ENCODE peak calls at places on chromosomes 1 and 21, in nine cellular contexts. One of them, this sample, is unnamed.

GRCh38 chr1:13830616-13831280 is 130.8 kb downstream of the PRDM2 start:
- DNase-seq in NCI-H1436: no peak
- DNase-seq in GM12864: no peak
- DNase-seq in IMR-90: peak; percentile 7
- DNase-seq in hepatocyte: no peak
- DNase-seq in uterus: no peak
- DNase-seq in AG09319: no peak
- DNase-seq in HEK293T: no peak
- DNase-seq in GOT3: no peak
- DNase-seq in this sample: no peak

GRCh38 chr1:200302192-200302892 is 107.5 kb downstream of the ZNF281 start:
- DNase-seq in NCI-H1436: peak; percentile 26
- DNase-seq in GM12864: no peak
- DNase-seq in IMR-90: peak; percentile 47
- DNase-seq in hepatocyte: peak; percentile 53
- DNase-seq in uterus: no peak
- DNase-seq in AG09319: no peak
- DNase-seq in HEK293T: peak; percentile 40
- DNase-seq in GOT3: no peak
- DNase-seq in this sample: peak; percentile 34

GRCh38 chr1:58576727-58577675 is at the start of gene TACSTD2:
- DNase-seq in NCI-H1436: no peak
- DNase-seq in GM12864: no peak
- DNase-seq in IMR-90: no peak
- DNase-seq in hepatocyte: peak; percentile 84
- DNase-seq in uterus: no peak
- DNase-seq in AG09319: no peak
- DNase-seq in HEK293T: no peak
- DNase-seq in GOT3: no peak
- DNase-seq in this sample: peak; percentile 99

GRCh38 chr1:21289700-21290545 is at the start of gene ECE1:
- DNase-seq in NCI-H1436: peak; percentile 38
- DNase-seq in GM12864: no peak
- DNase-seq in IMR-90: no peak
- DNase-seq in hepatocyte: peak; percentile 65
- DNase-seq in uterus: peak; percentile 53
- DNase-seq in AG09319: no peak
- DNase-seq in HEK293T: peak; percentile 63
- DNase-seq in GOT3: no peak
- DNase-seq in this sample: no peak

GRCh38 chr1:228338521-228339051 is 68.0 kb downstream of the TRIM11 start:
- DNase-seq in NCI-H1436: no peak
- DNase-seq in GM12864: no peak
- DNase-seq in IMR-90: no peak
- DNase-seq in hepatocyte: no peak
- DNase-seq in uterus: no peak
- DNase-seq in AG09319: no peak
- DNase-seq in HEK293T: no peak
- DNase-seq in GOT3: no peak
- DNase-seq in this sample: no peak

GRCh38 chr1:116819081-116819480 is 64.9 kb downstream of the CD2 start:
- DNase-seq in NCI-H1436: no peak
- DNase-seq in GM12864: no peak
- DNase-seq in IMR-90: no peak
- DNase-seq in hepatocyte: no peak
- DNase-seq in uterus: no peak
- DNase-seq in AG09319: no peak
- DNase-seq in HEK293T: no peak
- DNase-seq in GOT3: no peak
- DNase-seq in this sample: peak; percentile 24

GRCh38 chr1:62732327-62732726 is 44.1 kb upstream of the DOCK7 start:
- DNase-seq in NCI-H1436: no peak
- DNase-seq in GM12864: no peak
- DNase-seq in IMR-90: no peak
- DNase-seq in hepatocyte: peak; percentile 52
- DNase-seq in uterus: no peak
- DNase-seq in AG09319: no peak
- DNase-seq in HEK293T: no peak
- DNase-seq in GOT3: no peak
- DNase-seq in this sample: no peak

GRCh38 chr21:33033961-33034413 is 8.3 kb downstream of the OLIG2 start:
- DNase-seq in NCI-H1436: no peak
- DNase-seq in GM12864: peak; percentile 8
- DNase-seq in IMR-90: no peak
- DNase-seq in hepatocyte: no peak
- DNase-seq in uterus: no peak
- DNase-seq in AG09319: no peak
- DNase-seq in HEK293T: no peak
- DNase-seq in GOT3: no peak
- DNase-seq in this sample: no peak

GRCh38 chr21:39472211-39472610 is 20.4 kb downstream of the SH3BGR start:
- DNase-seq in NCI-H1436: no peak
- DNase-seq in GM12864: no peak
- DNase-seq in IMR-90: no peak
- DNase-seq in hepatocyte: no peak
- DNase-seq in uterus: no peak
- DNase-seq in AG09319: no peak
- DNase-seq in HEK293T: no peak
- DNase-seq in GOT3: no peak
- DNase-seq in this sample: no peak

GRCh38 chr1:7641587-7642417 is 129.3 kb upstream of the VAMP3 start:
- DNase-seq in NCI-H1436: no peak
- DNase-seq in GM12864: no peak
- DNase-seq in IMR-90: no peak
- DNase-seq in hepatocyte: no peak
- DNase-seq in uterus: no peak
- DNase-seq in AG09319: no peak
- DNase-seq in HEK293T: no peak
- DNase-seq in GOT3: no peak
- DNase-seq in this sample: no peak

GRCh38 chr1:206708882-206709281 is 24.2 kb downstream of the MAPKAPK2 start:
- DNase-seq in NCI-H1436: no peak
- DNase-seq in GM12864: no peak
- DNase-seq in IMR-90: no peak
- DNase-seq in hepatocyte: no peak
- DNase-seq in uterus: no peak
- DNase-seq in AG09319: no peak
- DNase-seq in HEK293T: no peak
- DNase-seq in GOT3: no peak
- DNase-seq in this sample: no peak

GRCh38 chr21:16071082-16071481 is 341.3 kb downstream of the USP25 start:
- DNase-seq in NCI-H1436: no peak
- DNase-seq in GM12864: no peak
- DNase-seq in IMR-90: no peak
- DNase-seq in hepatocyte: no peak
- DNase-seq in uterus: peak; percentile 47
- DNase-seq in AG09319: no peak
- DNase-seq in HEK293T: no peak
- DNase-seq in GOT3: no peak
- DNase-seq in this sample: no peak

GRCh38 chr1:24051206-24051945 is 60.6 kb downstream of the MYOM3 start:
- DNase-seq in NCI-H1436: peak; percentile 62
- DNase-seq in GM12864: no peak
- DNase-seq in IMR-90: no peak
- DNase-seq in hepatocyte: no peak
- DNase-seq in uterus: no peak
- DNase-seq in AG09319: no peak
- DNase-seq in HEK293T: no peak
- DNase-seq in GOT3: no peak
- DNase-seq in this sample: no peak

GRCh38 chr1:212618466-212619210 is 10.1 kb downstream of the ATF3 start:
- DNase-seq in NCI-H1436: no peak
- DNase-seq in GM12864: no peak
- DNase-seq in IMR-90: peak; percentile 80
- DNase-seq in hepatocyte: no peak
- DNase-seq in uterus: no peak
- DNase-seq in AG09319: no peak
- DNase-seq in HEK293T: no peak
- DNase-seq in GOT3: no peak
- DNase-seq in this sample: no peak

GRCh38 chr1:63721531-63722189 is 52.2 kb upstream of the ROR1 start:
- DNase-seq in NCI-H1436: no peak
- DNase-seq in GM12864: no peak
- DNase-seq in IMR-90: peak; percentile 66
- DNase-seq in hepatocyte: no peak
- DNase-seq in uterus: no peak
- DNase-seq in AG09319: no peak
- DNase-seq in HEK293T: no peak
- DNase-seq in GOT3: no peak
- DNase-seq in this sample: peak; percentile 18

GRCh38 chr1:47894718-47895393 is 102.3 kb downstream of the TRABD2B start:
- DNase-seq in NCI-H1436: no peak
- DNase-seq in GM12864: no peak
- DNase-seq in IMR-90: peak; percentile 4
- DNase-seq in hepatocyte: peak; percentile 44
- DNase-seq in uterus: no peak
- DNase-seq in AG09319: no peak
- DNase-seq in HEK293T: no peak
- DNase-seq in GOT3: no peak
- DNase-seq in this sample: peak; percentile 90

GRCh38 chr1:108009603-108010195 is 44.7 kb upstream of the VAV3 start:
- DNase-seq in NCI-H1436: no peak
- DNase-seq in GM12864: no peak
- DNase-seq in IMR-90: peak; percentile 11
- DNase-seq in hepatocyte: no peak
- DNase-seq in uterus: no peak
- DNase-seq in AG09319: no peak
- DNase-seq in HEK293T: no peak
- DNase-seq in GOT3: no peak
- DNase-seq in this sample: peak; percentile 73

GRCh38 chr21:15221799-15222386 is 157.1 kb upstream of the NRIP1 start:
- DNase-seq in NCI-H1436: no peak
- DNase-seq in GM12864: peak; percentile 1
- DNase-seq in IMR-90: peak; percentile 65
- DNase-seq in hepatocyte: peak; percentile 48
- DNase-seq in uterus: no peak
- DNase-seq in AG09319: peak; percentile 27
- DNase-seq in HEK293T: no peak
- DNase-seq in GOT3: no peak
- DNase-seq in this sample: peak; percentile 96

GRCh38 chr1:247605286-247605685 is at the start of gene OR2G3:
- DNase-seq in NCI-H1436: no peak
- DNase-seq in GM12864: no peak
- DNase-seq in IMR-90: no peak
- DNase-seq in hepatocyte: no peak
- DNase-seq in uterus: no peak
- DNase-seq in AG09319: no peak
- DNase-seq in HEK293T: no peak
- DNase-seq in GOT3: no peak
- DNase-seq in this sample: no peak

GRCh38 chr1:89843279-89844121 is 22.7 kb downstream of the LRRC8D start:
- DNase-seq in NCI-H1436: peak; percentile 55
- DNase-seq in GM12864: peak; percentile 45
- DNase-seq in IMR-90: peak; percentile 66
- DNase-seq in hepatocyte: peak; percentile 83
- DNase-seq in uterus: peak; percentile 55
- DNase-seq in AG09319: no peak
- DNase-seq in HEK293T: no peak
- DNase-seq in GOT3: peak; percentile 13
- DNase-seq in this sample: peak; percentile 63

GRCh38 chr1:244460195-244460594 is 878 bp upstream of the CATSPERE start:
- DNase-seq in NCI-H1436: no peak
- DNase-seq in GM12864: no peak
- DNase-seq in IMR-90: no peak
- DNase-seq in hepatocyte: no peak
- DNase-seq in uterus: no peak
- DNase-seq in AG09319: no peak
- DNase-seq in HEK293T: no peak
- DNase-seq in GOT3: no peak
- DNase-seq in this sample: no peak

GRCh38 chr1:33660244-33660643 is 187.8 kb downstream of the ZSCAN20 start:
- DNase-seq in NCI-H1436: no peak
- DNase-seq in GM12864: no peak
- DNase-seq in IMR-90: no peak
- DNase-seq in hepatocyte: no peak
- DNase-seq in uterus: no peak
- DNase-seq in AG09319: no peak
- DNase-seq in HEK293T: no peak
- DNase-seq in GOT3: no peak
- DNase-seq in this sample: no peak

GRCh38 chr1:154661110-154661509 is 53.1 kb upstream of the ADAR start:
- DNase-seq in NCI-H1436: no peak
- DNase-seq in GM12864: no peak
- DNase-seq in IMR-90: no peak
- DNase-seq in hepatocyte: no peak
- DNase-seq in uterus: no peak
- DNase-seq in AG09319: no peak
- DNase-seq in HEK293T: no peak
- DNase-seq in GOT3: no peak
- DNase-seq in this sample: no peak

GRCh38 chr1:203200916-203201315 is 14.4 kb upstream of the CHI3L1 start:
- DNase-seq in NCI-H1436: no peak
- DNase-seq in GM12864: no peak
- DNase-seq in IMR-90: no peak
- DNase-seq in hepatocyte: no peak
- DNase-seq in uterus: no peak
- DNase-seq in AG09319: no peak
- DNase-seq in HEK293T: no peak
- DNase-seq in GOT3: no peak
- DNase-seq in this sample: no peak

GRCh38 chr21:41497836-41498235 is 10.1 kb downstream of the TMPRSS2 start:
- DNase-seq in NCI-H1436: no peak
- DNase-seq in GM12864: no peak
- DNase-seq in IMR-90: no peak
- DNase-seq in hepatocyte: no peak
- DNase-seq in uterus: no peak
- DNase-seq in AG09319: no peak
- DNase-seq in HEK293T: no peak
- DNase-seq in GOT3: no peak
- DNase-seq in this sample: no peak

GRCh38 chr1:195939844-195940243 is 668.4 kb downstream of the KCNT2 start:
- DNase-seq in NCI-H1436: no peak
- DNase-seq in GM12864: no peak
- DNase-seq in IMR-90: no peak
- DNase-seq in hepatocyte: peak; percentile 10
- DNase-seq in uterus: no peak
- DNase-seq in AG09319: no peak
- DNase-seq in HEK293T: peak; percentile 19
- DNase-seq in GOT3: no peak
- DNase-seq in this sample: peak; percentile 34

This sample was measured in mammary epithelial cell.